ENCODE peak calls at places on chromosomes 3 and 15, in four cellular contexts. N is cardiac muscle cell, X is GM13976, V is Calu3. T is an unnamed sample.

GRCh38 chr15:52256366-52256765 is 39.2 kb downstream of the MYO5C start:
- DNase-seq in N (peak), X (peak), V (peak), T (peak)

GRCh38 chr3:3851621-3852323 is 52.5 kb downstream of the LRRN1 start:
- DNase-seq in N (no peak), X (peak), V (no peak), T (no peak)

GRCh38 chr3:159038405-159038804 is 236.6 kb downstream of the MFSD1 start:
- DNase-seq in N (no peak), X (no peak), V (no peak), T (no peak)

GRCh38 chr3:126357299-126358037 is at the start of gene KLF15:
- DNase-seq in N (peak), X (peak), V (peak), T (peak)

GRCh38 chr15:72338617-72339321 is 18.8 kb upstream of the CELF6 start:
- DNase-seq in N (peak), X (no peak), V (no peak), T (no peak)

GRCh38 chr3:149494022-149494758 is 19.7 kb downstream of the TM4SF4 start:
- DNase-seq in N (peak), X (peak), V (peak), T (peak)

GRCh38 chr3:136728918-136729317 is 23.3 kb downstream of the STAG1 start:
- DNase-seq in N (peak), X (no peak), V (no peak), T (peak)

GRCh38 chr3:50237133-50237651 is 1.2 kb downstream of the GNAI2 start:
- DNase-seq in N (peak), X (no peak), V (no peak), T (no peak)

GRCh38 chr3:10470666-10471336 is 34.6 kb downstream of the ATP2B2 start:
- DNase-seq in N (no peak), X (no peak), V (no peak), T (no peak)

GRCh38 chr15:94412979-94413741 is 181.8 kb downstream of the MCTP2 start:
- DNase-seq in N (peak), X (no peak), V (no peak), T (no peak)

GRCh38 chr3:107986505-107986904 is 104.3 kb downstream of the CD47 start:
- DNase-seq in N (peak), X (no peak), V (no peak), T (no peak)

GRCh38 chr15:56693761-56694160 is 39.5 kb downstream of the ZNF280D start:
- DNase-seq in N (peak), X (no peak), V (no peak), T (no peak)

GRCh38 chr3:10957976-10958749 is 34.4 kb upstream of the SLC6A1 start:
- DNase-seq in N (peak), X (no peak), V (peak), T (no peak)

GRCh38 chr3:100852882-100853281 is 140.3 kb downstream of the ABI3BP start:
- DNase-seq in N (no peak), X (no peak), V (no peak), T (no peak)

T was measured in globus pallidus.